ENCODE peak calls at places on chromosomes 16 and 17, in ten cellular contexts. One of them, this sample, is unnamed.

GRCh38 chr17:1577186-1577585 is 14.6 kb upstream of the PITPNA start:
- DNase-seq in A549: no peak
- DNase-seq in HCT116: no peak
- DNase-seq in ascending aorta: peak
- DNase-seq in heart right ventricle: peak
- DNase-seq in IMR-90: peak
- DNase-seq in dorsolateral prefrontal cortex: peak
- DNase-seq in heart left ventricle: peak
- DNase-seq in CD4-positive, alpha-beta T cell: no peak
- DNase-seq in H9: peak
- DNase-seq in this sample: peak

GRCh38 chr16:48117217-48118105 is 38.3 kb downstream of the ABCC12 start:
- DNase-seq in A549: peak
- DNase-seq in HCT116: peak
- DNase-seq in ascending aorta: no peak
- DNase-seq in heart right ventricle: peak
- DNase-seq in IMR-90: no peak
- DNase-seq in dorsolateral prefrontal cortex: no peak
- DNase-seq in heart left ventricle: no peak
- DNase-seq in CD4-positive, alpha-beta T cell: peak
- DNase-seq in H9: peak
- DNase-seq in this sample: peak

GRCh38 chr17:78341559-78342437 is 18.1 kb downstream of the SOCS3 start:
- DNase-seq in A549: peak
- DNase-seq in HCT116: no peak
- DNase-seq in ascending aorta: peak
- DNase-seq in heart right ventricle: peak
- DNase-seq in IMR-90: peak
- DNase-seq in dorsolateral prefrontal cortex: peak
- DNase-seq in heart left ventricle: peak
- DNase-seq in CD4-positive, alpha-beta T cell: no peak
- DNase-seq in H9: peak
- DNase-seq in this sample: peak

GRCh38 chr17:67718325-67718941 is 697 bp downstream of the NOL11 start:
- DNase-seq in A549: peak
- DNase-seq in HCT116: no peak
- DNase-seq in ascending aorta: no peak
- DNase-seq in heart right ventricle: no peak
- DNase-seq in IMR-90: peak
- DNase-seq in dorsolateral prefrontal cortex: no peak
- DNase-seq in heart left ventricle: no peak
- DNase-seq in CD4-positive, alpha-beta T cell: no peak
- DNase-seq in H9: peak
- DNase-seq in this sample: peak

GRCh38 chr16:24257965-24258364 is 1.8 kb downstream of the CACNG3 start:
- DNase-seq in A549: no peak
- DNase-seq in HCT116: no peak
- DNase-seq in ascending aorta: no peak
- DNase-seq in heart right ventricle: no peak
- DNase-seq in IMR-90: no peak
- DNase-seq in dorsolateral prefrontal cortex: peak
- DNase-seq in heart left ventricle: no peak
- DNase-seq in CD4-positive, alpha-beta T cell: no peak
- DNase-seq in H9: peak
- DNase-seq in this sample: no peak

GRCh38 chr16:15946257-15947044 is 3.0 kb upstream of the ABCC1 start:
- DNase-seq in A549: peak
- DNase-seq in HCT116: no peak
- DNase-seq in ascending aorta: no peak
- DNase-seq in heart right ventricle: no peak
- DNase-seq in IMR-90: peak
- DNase-seq in dorsolateral prefrontal cortex: no peak
- DNase-seq in heart left ventricle: no peak
- DNase-seq in CD4-positive, alpha-beta T cell: no peak
- DNase-seq in H9: no peak
- DNase-seq in this sample: peak

GRCh38 chr17:78468366-78468765 is 89.9 kb downstream of the PGS1 start:
- DNase-seq in A549: no peak
- DNase-seq in HCT116: no peak
- DNase-seq in ascending aorta: no peak
- DNase-seq in heart right ventricle: no peak
- DNase-seq in IMR-90: no peak
- DNase-seq in dorsolateral prefrontal cortex: no peak
- DNase-seq in heart left ventricle: no peak
- DNase-seq in CD4-positive, alpha-beta T cell: no peak
- DNase-seq in H9: no peak
- DNase-seq in this sample: no peak

GRCh38 chr17:40445769-40446468 is 2.7 kb downstream of the IGFBP4 start:
- DNase-seq in A549: peak
- DNase-seq in HCT116: no peak
- DNase-seq in ascending aorta: no peak
- DNase-seq in heart right ventricle: no peak
- DNase-seq in IMR-90: peak
- DNase-seq in dorsolateral prefrontal cortex: no peak
- DNase-seq in heart left ventricle: no peak
- DNase-seq in CD4-positive, alpha-beta T cell: no peak
- DNase-seq in H9: no peak
- DNase-seq in this sample: no peak

DNA sequence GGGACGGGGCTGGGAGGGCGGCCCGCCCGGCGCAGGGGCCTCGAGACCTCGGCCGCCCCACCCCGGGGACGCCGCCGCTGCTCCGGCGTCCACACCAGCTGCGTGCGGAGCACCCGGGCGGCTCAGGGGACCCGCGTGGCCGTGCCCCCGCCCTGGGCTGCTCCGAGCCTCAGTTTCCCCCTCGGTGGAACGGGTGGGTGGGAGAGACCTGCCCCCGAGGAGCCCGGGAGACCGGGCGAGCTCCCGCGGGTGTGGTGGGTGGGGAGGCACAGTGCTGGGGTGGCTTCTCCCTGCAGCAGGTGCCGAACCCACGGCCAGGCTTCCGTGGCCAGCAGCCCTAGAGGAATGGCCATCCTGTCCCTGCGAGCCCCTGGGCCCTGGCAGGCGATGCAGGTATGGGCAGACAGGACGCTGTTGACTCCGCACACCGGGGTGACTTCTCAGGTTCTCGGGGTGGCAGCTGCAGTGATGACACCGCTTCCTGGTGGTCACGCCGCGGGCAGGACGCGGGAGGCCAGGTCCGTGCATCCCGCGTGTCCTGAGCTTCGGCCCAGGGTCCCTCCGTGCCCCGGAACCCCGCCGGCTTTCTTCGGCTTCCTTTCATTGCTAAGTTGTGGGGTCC is 677 bp downstream of the DEF8 start:
- DNase-seq in A549: no peak
- DNase-seq in HCT116: no peak
- DNase-seq in ascending aorta: no peak
- DNase-seq in heart right ventricle: no peak
- DNase-seq in IMR-90: no peak
- DNase-seq in dorsolateral prefrontal cortex: no peak
- DNase-seq in heart left ventricle: no peak
- DNase-seq in CD4-positive, alpha-beta T cell: no peak
- DNase-seq in H9: no peak
- DNase-seq in this sample: no peak
- H3K27ac ChIP-seq in A549: peak
- H3K27ac ChIP-seq in HCT116: peak
- H3K27ac ChIP-seq in ascending aorta: peak
- H3K27ac ChIP-seq in heart right ventricle: no peak
- H3K27ac ChIP-seq in IMR-90: no peak
- H3K27ac ChIP-seq in dorsolateral prefrontal cortex: peak
- H3K27ac ChIP-seq in heart left ventricle: no peak
- H3K27ac ChIP-seq in CD4-positive, alpha-beta T cell: no peak
- H3K27ac ChIP-seq in H9: no peak
- H3K27ac ChIP-seq in this sample: peak

GRCh38 chr17:38893612-38894011 is 23.8 kb downstream of the LASP1 start:
- DNase-seq in A549: no peak
- DNase-seq in HCT116: no peak
- DNase-seq in ascending aorta: no peak
- DNase-seq in heart right ventricle: peak
- DNase-seq in IMR-90: no peak
- DNase-seq in dorsolateral prefrontal cortex: peak
- DNase-seq in heart left ventricle: peak
- DNase-seq in CD4-positive, alpha-beta T cell: no peak
- DNase-seq in H9: peak
- DNase-seq in this sample: no peak

GRCh38 chr17:38893113-38893512 is 23.3 kb downstream of the LASP1 start:
- DNase-seq in A549: no peak
- DNase-seq in HCT116: no peak
- DNase-seq in ascending aorta: no peak
- DNase-seq in heart right ventricle: no peak
- DNase-seq in IMR-90: no peak
- DNase-seq in dorsolateral prefrontal cortex: no peak
- DNase-seq in heart left ventricle: no peak
- DNase-seq in CD4-positive, alpha-beta T cell: no peak
- DNase-seq in H9: peak
- DNase-seq in this sample: no peak

GRCh38 chr17:38892083-38892482 is 22.2 kb downstream of the LASP1 start:
- DNase-seq in A549: no peak
- DNase-seq in HCT116: no peak
- DNase-seq in ascending aorta: no peak
- DNase-seq in heart right ventricle: no peak
- DNase-seq in IMR-90: no peak
- DNase-seq in dorsolateral prefrontal cortex: no peak
- DNase-seq in heart left ventricle: no peak
- DNase-seq in CD4-positive, alpha-beta T cell: no peak
- DNase-seq in H9: peak
- DNase-seq in this sample: no peak

GRCh38 chr17:38891441-38891840 is 21.6 kb downstream of the LASP1 start:
- DNase-seq in A549: no peak
- DNase-seq in HCT116: no peak
- DNase-seq in ascending aorta: no peak
- DNase-seq in heart right ventricle: no peak
- DNase-seq in IMR-90: no peak
- DNase-seq in dorsolateral prefrontal cortex: no peak
- DNase-seq in heart left ventricle: no peak
- DNase-seq in CD4-positive, alpha-beta T cell: no peak
- DNase-seq in H9: no peak
- DNase-seq in this sample: no peak

DNA sequence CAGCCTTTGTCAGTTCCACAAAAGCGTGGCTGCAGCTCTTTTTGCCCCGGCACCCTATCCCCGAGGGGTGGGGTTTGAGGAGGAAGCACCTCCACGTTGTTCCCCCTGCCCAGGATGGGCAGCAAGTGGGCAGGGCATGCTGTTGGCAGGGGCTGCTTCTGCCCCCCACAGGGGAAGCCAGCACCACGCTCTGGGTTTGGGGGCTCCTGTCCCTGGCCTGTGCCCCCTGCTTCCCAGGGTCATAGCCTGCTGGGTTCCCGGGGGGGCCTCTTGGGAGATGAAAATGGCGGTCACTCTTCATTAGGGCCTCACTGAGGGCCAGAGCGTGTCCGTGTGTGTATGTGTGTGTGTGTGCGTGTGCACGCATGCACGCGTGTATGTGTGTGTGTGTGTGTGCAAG is 22.8 kb downstream of the LASP1 start:
- DNase-seq in A549: no peak
- DNase-seq in HCT116: no peak
- DNase-seq in ascending aorta: no peak
- DNase-seq in heart right ventricle: no peak
- DNase-seq in IMR-90: no peak
- DNase-seq in dorsolateral prefrontal cortex: no peak
- DNase-seq in heart left ventricle: no peak
- DNase-seq in CD4-positive, alpha-beta T cell: no peak
- DNase-seq in H9: peak
- DNase-seq in this sample: no peak
- TF ChIP-seq CTCF in A549: no peak
- TF ChIP-seq CTCF in HCT116: no peak
- TF ChIP-seq CTCF in ascending aorta: no peak
- TF ChIP-seq CTCF in heart right ventricle: no peak
- TF ChIP-seq CTCF in IMR-90: no peak
- TF ChIP-seq CTCF in dorsolateral prefrontal cortex: no peak
- TF ChIP-seq CTCF in heart left ventricle: no peak
- TF ChIP-seq CTCF in CD4-positive, alpha-beta T cell: no peak
- TF ChIP-seq CTCF in H9: no peak
- TF ChIP-seq CTCF in this sample: no peak

GRCh38 chr16:17360810-17361209 is 110.0 kb downstream of the XYLT1 start:
- DNase-seq in A549: no peak
- DNase-seq in HCT116: no peak
- DNase-seq in ascending aorta: no peak
- DNase-seq in heart right ventricle: no peak
- DNase-seq in IMR-90: no peak
- DNase-seq in dorsolateral prefrontal cortex: no peak
- DNase-seq in heart left ventricle: no peak
- DNase-seq in CD4-positive, alpha-beta T cell: no peak
- DNase-seq in H9: no peak
- DNase-seq in this sample: no peak

GRCh38 chr16:17362946-17363345 is 107.8 kb downstream of the XYLT1 start:
- DNase-seq in A549: no peak
- DNase-seq in HCT116: no peak
- DNase-seq in ascending aorta: no peak
- DNase-seq in heart right ventricle: no peak
- DNase-seq in IMR-90: peak
- DNase-seq in dorsolateral prefrontal cortex: no peak
- DNase-seq in heart left ventricle: no peak
- DNase-seq in CD4-positive, alpha-beta T cell: no peak
- DNase-seq in H9: no peak
- DNase-seq in this sample: no peak

GRCh38 chr16:17359778-17360177 is 111.0 kb downstream of the XYLT1 start:
- DNase-seq in A549: no peak
- DNase-seq in HCT116: no peak
- DNase-seq in ascending aorta: no peak
- DNase-seq in heart right ventricle: no peak
- DNase-seq in IMR-90: peak
- DNase-seq in dorsolateral prefrontal cortex: no peak
- DNase-seq in heart left ventricle: no peak
- DNase-seq in CD4-positive, alpha-beta T cell: no peak
- DNase-seq in H9: no peak
- DNase-seq in this sample: no peak

GRCh38 chr16:17364319-17365210 is 106.2 kb downstream of the XYLT1 start:
- DNase-seq in A549: no peak
- DNase-seq in HCT116: no peak
- DNase-seq in ascending aorta: no peak
- DNase-seq in heart right ventricle: no peak
- DNase-seq in IMR-90: peak
- DNase-seq in dorsolateral prefrontal cortex: no peak
- DNase-seq in heart left ventricle: no peak
- DNase-seq in CD4-positive, alpha-beta T cell: peak
- DNase-seq in H9: no peak
- DNase-seq in this sample: peak

GRCh38 chr16:17362191-17362590 is 108.6 kb downstream of the XYLT1 start:
- DNase-seq in A549: no peak
- DNase-seq in HCT116: no peak
- DNase-seq in ascending aorta: no peak
- DNase-seq in heart right ventricle: no peak
- DNase-seq in IMR-90: no peak
- DNase-seq in dorsolateral prefrontal cortex: no peak
- DNase-seq in heart left ventricle: no peak
- DNase-seq in CD4-positive, alpha-beta T cell: no peak
- DNase-seq in H9: no peak
- DNase-seq in this sample: no peak
- H3K27ac ChIP-seq in A549: no peak
- H3K27ac ChIP-seq in HCT116: no peak
- H3K27ac ChIP-seq in ascending aorta: no peak
- H3K27ac ChIP-seq in heart right ventricle: no peak
- H3K27ac ChIP-seq in IMR-90: no peak
- H3K27ac ChIP-seq in dorsolateral prefrontal cortex: no peak
- H3K27ac ChIP-seq in heart left ventricle: no peak
- H3K27ac ChIP-seq in CD4-positive, alpha-beta T cell: peak
- H3K27ac ChIP-seq in H9: no peak
- H3K27ac ChIP-seq in this sample: no peak

DNA sequence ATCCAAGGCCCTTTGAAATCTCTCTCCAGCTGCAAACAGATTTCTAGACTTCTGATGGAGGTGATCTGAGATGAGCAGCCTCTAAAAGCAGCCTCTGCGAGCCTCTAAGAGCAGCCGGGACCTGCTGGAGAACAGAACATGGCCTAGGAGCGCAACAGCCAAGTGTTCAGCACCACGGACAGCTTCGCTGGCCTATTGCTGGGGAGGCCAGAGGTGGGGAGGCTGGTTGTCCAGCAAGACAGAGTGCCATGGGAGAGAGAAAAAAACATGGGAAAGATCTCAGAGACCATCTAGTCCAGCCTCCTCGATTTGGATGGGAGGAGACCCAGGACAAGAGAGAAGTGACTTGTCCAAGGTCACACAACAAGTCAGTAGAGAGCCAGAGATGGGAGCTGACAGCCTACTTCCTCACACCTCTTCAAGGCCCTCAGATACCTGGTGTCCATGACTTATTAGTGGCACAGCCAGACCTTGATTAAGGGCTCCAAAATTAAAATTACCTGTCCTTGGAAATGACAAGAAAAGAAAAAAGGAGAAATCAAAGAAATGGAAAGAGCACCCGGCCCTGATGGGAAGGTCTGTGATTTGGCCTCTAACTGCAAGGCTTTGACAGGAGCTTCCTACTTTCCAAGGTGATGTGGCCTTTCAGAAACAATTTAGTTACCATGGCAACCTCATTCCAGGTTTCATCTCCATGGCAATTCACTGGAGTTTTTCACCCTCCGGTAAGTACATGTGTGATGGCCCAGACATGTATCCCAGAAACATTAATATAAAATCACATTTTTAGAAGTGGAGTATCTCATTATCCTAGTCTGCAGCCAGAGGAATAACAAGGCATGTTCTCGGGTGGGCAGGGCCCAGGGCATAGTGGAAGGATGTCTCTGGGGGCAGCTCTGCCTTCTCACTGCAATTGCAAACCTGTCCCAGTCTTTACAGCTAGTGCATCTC is 14.5 kb downstream of the RPRML start:
- DNase-seq in A549: no peak
- DNase-seq in HCT116: no peak
- DNase-seq in ascending aorta: no peak
- DNase-seq in heart right ventricle: no peak
- DNase-seq in IMR-90: peak
- DNase-seq in dorsolateral prefrontal cortex: no peak
- DNase-seq in heart left ventricle: no peak
- DNase-seq in CD4-positive, alpha-beta T cell: no peak
- DNase-seq in H9: peak
- DNase-seq in this sample: no peak
- TF ChIP-seq CTCF in A549: no peak
- TF ChIP-seq CTCF in HCT116: no peak
- TF ChIP-seq CTCF in ascending aorta: no peak
- TF ChIP-seq CTCF in heart right ventricle: no peak
- TF ChIP-seq CTCF in IMR-90: no peak
- TF ChIP-seq CTCF in dorsolateral prefrontal cortex: no peak
- TF ChIP-seq CTCF in heart left ventricle: no peak
- TF ChIP-seq CTCF in CD4-positive, alpha-beta T cell: no peak
- TF ChIP-seq CTCF in H9: no peak
- TF ChIP-seq CTCF in this sample: no peak